ENCODE peak calls at places on chromosome 12, in ten cellular contexts. Y is left kidney; Q is GM13976; X is NCI-H146; F is activated T-cell treated with anti-CD3 and anti-CD28 coated beads, Interleukin-2, amount 50 U/mL, for 1 hour; H is ELR; S is activated naive CD4-positive, alpha-beta T cell; C is nucleus accumbens; G is NCI-H1436; T is NCI-H2029. E is an unnamed sample.

GRCh38 chr12:4240161-4240783 is 33.3 kb upstream of the CCND2 start:
- DNase-seq in T (no peak), Y (no peak), C (no peak), Q (no peak), G (no peak), H (no peak), S (no peak), F (no peak), X (no peak), E (peak)

GRCh38 chr12:113097716-113098427 is 37.7 kb downstream of the RASAL1 start:
- DNase-seq in T (peak), F (no peak), S (no peak), H (peak), G (no peak), Y (peak), X (no peak), Q (no peak), C (peak), E (no peak)

GRCh38 chr12:111546758-111547383 is 52.2 kb downstream of the ATXN2 start:
- DNase-seq in Y (no peak), H (peak), X (no peak), G (no peak), Q (peak), T (no peak), C (no peak), F (no peak), S (no peak), E (peak)

GRCh38 chr12:106360400-106360994 is 2.9 kb downstream of the POLR3B start:
- DNase-seq in T (no peak), C (no peak), Y (no peak), H (no peak), G (no peak), F (no peak), S (no peak), X (no peak), Q (no peak), E (no peak)

GRCh38 chr12:67750528-67751183 is 102.1 kb downstream of the DYRK2 start:
- DNase-seq in H (peak), T (no peak), G (no peak), S (no peak), F (no peak), Y (no peak), C (no peak), X (no peak), Q (no peak), E (no peak)

GRCh38 chr12:38921025-38921677 is 15.8 kb upstream of the CPNE8 start:
- DNase-seq in C (no peak), H (peak), T (no peak), X (peak), G (no peak), F (no peak), Q (peak), Y (peak), S (no peak), E (peak)

GRCh38 chr12:19273482-19274330 is 144.2 kb downstream of the PLEKHA5 start:
- DNase-seq in F (peak), H (peak), T (peak), C (no peak), X (peak), G (peak), Y (peak), S (no peak), Q (no peak), E (peak)

GRCh38 chr12:132560831-132561783 is 49.3 kb downstream of the LRCOL1 start:
- DNase-seq in G (peak), S (peak), Q (peak), C (no peak), X (peak), H (peak), Y (peak), T (peak), F (peak), E (peak)

GRCh38 chr12:128570191-128571065 is 253.3 kb downstream of the SLC15A4 start:
- DNase-seq in T (no peak), S (no peak), G (no peak), C (no peak), X (no peak), H (no peak), F (no peak), Y (no peak), Q (no peak), E (no peak)

GRCh38 chr12:25236190-25236589 is 14.5 kb downstream of the KRAS start:
- DNase-seq in X (no peak), Y (no peak), H (peak), T (no peak), S (no peak), F (no peak), G (no peak), C (no peak), Q (no peak), E (peak)

GRCh38 chr12:69936214-69936731 is 111.2 kb downstream of the MYRFL start:
- DNase-seq in H (no peak), Y (peak), S (no peak), X (no peak), T (no peak), G (no peak), C (no peak), F (no peak), Q (no peak), E (peak)

GRCh38 chr12:95836630-95837239 is 22.0 kb upstream of the SNRPF start:
- DNase-seq in F (no peak), T (peak), C (no peak), S (no peak), H (peak), Y (peak), Q (no peak), X (no peak), G (no peak), E (no peak)

GRCh38 chr12:87439990-87440827 is 589.0 kb downstream of the C12orf50 start:
- DNase-seq in C (no peak), Q (no peak), S (no peak), T (no peak), G (no peak), H (peak), Y (peak), X (no peak), F (no peak), E (peak)

GRCh38 chr12:43540474-43540873 is 11.5 kb downstream of the ADAMTS20 start:
- DNase-seq in C (no peak), Y (no peak), T (no peak), F (no peak), G (no peak), Q (no peak), X (no peak), H (no peak), S (no peak), E (peak)

GRCh38 chr12:4114986-4115385 is 158.6 kb upstream of the CCND2 start:
- DNase-seq in C (no peak), Q (no peak), X (no peak), H (no peak), G (no peak), Y (no peak), F (no peak), T (no peak), S (no peak), E (no peak)

GRCh38 chr12:124720019-124720686 is 143.5 kb downstream of the SCARB1 start:
- DNase-seq in Y (no peak), Q (no peak), H (peak), F (no peak), G (no peak), S (no peak), C (no peak), T (peak), X (peak), E (peak)

GRCh38 chr12:11486623-11487444 is 91.5 kb upstream of the PRB2 start:
- DNase-seq in G (peak), Y (peak), C (peak), F (peak), T (peak), Q (peak), X (peak), S (peak), H (peak), E (peak)

GRCh38 chr12:50567926-50568325 is 63.1 kb downstream of the DIP2B start:
- DNase-seq in Q (no peak), H (peak), G (no peak), F (no peak), S (no peak), Y (no peak), T (no peak), X (no peak), C (no peak), E (no peak)

GRCh38 chr12:49348781-49349180 is 2.1 kb downstream of the DNAJC22 start:
- DNase-seq in Y (no peak), S (no peak), F (no peak), Q (no peak), H (no peak), X (no peak), C (no peak), G (no peak), T (no peak), E (no peak)

GRCh38 chr12:119749666-119750065 is 81.7 kb downstream of the PRKAB1 start:
- DNase-seq in C (no peak), T (no peak), S (no peak), F (no peak), Y (no peak), G (no peak), Q (no peak), H (peak), X (no peak), E (peak)

GRCh38 chr12:67890726-67891125 is 98.5 kb upstream of the IFNG-AS1 start:
- DNase-seq in G (no peak), C (no peak), Y (no peak), Q (no peak), F (no peak), T (no peak), X (no peak), S (no peak), H (no peak), E (no peak)

GRCh38 chr12:66188584-66189475 is at the start of gene IRAK3:
- DNase-seq in Y (peak), X (peak), S (no peak), T (peak), F (peak), Q (peak), H (peak), G (no peak), C (peak), E (peak)

GRCh38 chr12:47946413-47947107 is 16.8 kb upstream of the TMEM106C start:
- DNase-seq in C (no peak), G (no peak), H (peak), Y (no peak), F (no peak), T (no peak), S (no peak), X (no peak), Q (peak), E (no peak)

GRCh38 chr12:119235352-119235751 is 56.6 kb downstream of the HSPB8 start:
- DNase-seq in G (no peak), Q (no peak), H (no peak), T (no peak), F (no peak), X (peak), Y (peak), C (no peak), S (no peak), E (no peak)

GRCh38 chr12:24838531-24838950 is 110.4 kb downstream of the BCAT1 start:
- DNase-seq in G (no peak), T (no peak), Y (no peak), C (no peak), F (no peak), H (peak), S (no peak), X (no peak), Q (peak), E (peak)

GRCh38 chr12:50201987-50202521 is 34.9 kb upstream of the CERS5 start:
- DNase-seq in C (no peak), G (no peak), X (no peak), H (peak), Q (no peak), F (no peak), Y (peak), T (no peak), S (no peak), E (peak)

GRCh38 chr12:122646568-122647220 is 56.5 kb downstream of the HCAR2 start:
- DNase-seq in Q (peak), Y (no peak), H (peak), C (no peak), G (no peak), S (no peak), F (no peak), X (no peak), T (no peak), E (peak)

GRCh38 chr12:80565276-80565675 is 121.2 kb downstream of the PTPRQ start:
- DNase-seq in Q (no peak), Y (peak), S (no peak), T (no peak), F (no peak), H (no peak), X (no peak), G (no peak), C (no peak), E (peak)

GRCh38 chr12:25756974-25757665 is 201.4 kb upstream of the RASSF8 start:
- DNase-seq in X (no peak), S (no peak), H (no peak), T (no peak), Y (peak), Q (no peak), F (no peak), C (no peak), G (no peak), E (no peak)

GRCh38 chr12:131604146-131604844 is 106.6 kb upstream of the SFSWAP start:
- DNase-seq in H (no peak), X (no peak), Y (peak), G (no peak), S (no peak), F (peak), T (no peak), Q (peak), C (no peak), E (no peak)

GRCh38 chr12:21710944-21711343 is 53.3 kb upstream of the LDHB start:
- DNase-seq in Q (no peak), G (no peak), X (no peak), H (peak), S (no peak), Y (no peak), C (no peak), T (no peak), F (no peak), E (no peak)

E was measured in epithelial cell of esophagus.